ENCODE peak calls at places on chromosome 12, in seven cellular contexts. C, F, P, O, N, U and M are unnamed samples.

GRCh38 chr12:77577756-77578155 is 252.9 kb upstream of the NAV3 start:
- DNase-seq in C (no peak), O (no peak), N (no peak), P (no peak), F (no peak), U (no peak), M (no peak)

GRCh38 chr12:24950231-24950834 is 1.4 kb upstream of the BCAT1 start:
- DNase-seq in P (no peak), C (no peak), O (no peak), U (no peak), N (no peak), F (peak; percentile 4), M (peak; percentile 39)

GRCh38 chr12:124609041-124609984 is 41.9 kb upstream of the NCOR2 start:
- DNase-seq in P (peak; percentile 99), O (peak; percentile 80), F (peak; percentile 98), C (no peak), N (peak; percentile 77), U (peak; percentile 66), M (peak; percentile 39)

GRCh38 chr12:65988596-65988995 is 142.0 kb downstream of the LLPH start:
- DNase-seq in C (no peak), N (no peak), P (no peak), F (no peak), O (no peak), U (no peak), M (no peak)

GRCh38 chr12:88314706-88315105 is 172.6 kb downstream of the TMTC3 start:
- DNase-seq in F (no peak), N (no peak), C (no peak), O (no peak), U (no peak), P (no peak), M (no peak)

GRCh38 chr12:80752464-80752863 is 35.8 kb downstream of the MYF5 start:
- DNase-seq in C (no peak), N (no peak), F (no peak), O (no peak), U (no peak), P (no peak), M (no peak)

GRCh38 chr12:1878214-1878613 is 40.2 kb downstream of the CACNA2D4 start:
- DNase-seq in N (no peak), P (no peak), U (no peak), F (no peak), O (no peak), C (no peak), M (no peak)

GRCh38 chr12:94282675-94283074 is 134.3 kb downstream of the PLXNC1 start:
- DNase-seq in F (peak; percentile 38), P (no peak), N (peak; percentile 22), C (no peak), U (no peak), O (peak; percentile 59), M (no peak)

GRCh38 chr12:110050927-110051326 is 2.6 kb upstream of the C12orf76 start:
- DNase-seq in N (no peak), P (no peak), U (no peak), C (no peak), F (no peak), O (no peak), M (no peak)

GRCh38 chr12:6850796-6851152 is 312 bp downstream of the CDCA3 start:
- DNase-seq in C (no peak), N (no peak), U (no peak), F (no peak), P (no peak), O (no peak), M (no peak)

GRCh38 chr12:74415633-74416032 is 122.0 kb upstream of the ATXN7L3B start:
- DNase-seq in N (no peak), U (no peak), F (peak; percentile 3), P (peak; percentile 26), O (no peak), C (no peak), M (peak; percentile 12)

GRCh38 chr12:24494401-24494800 is 454.5 kb downstream of the BCAT1 start:
- DNase-seq in F (no peak), U (no peak), P (no peak), O (no peak), C (no peak), N (no peak), M (peak; percentile 54)

GRCh38 chr12:96441811-96442210 is 41.6 kb upstream of the CDK17 start:
- DNase-seq in O (no peak), N (no peak), P (no peak), C (no peak), F (no peak), U (no peak), M (no peak)

GRCh38 chr12:25980035-25980434 is 21.6 kb downstream of the RASSF8 start:
- DNase-seq in C (no peak), N (no peak), P (no peak), U (no peak), F (no peak), O (no peak), M (no peak)

GRCh38 chr12:13234045-13234641 is 37.6 kb downstream of the EMP1 start:
- DNase-seq in P (no peak), O (peak; percentile 56), F (peak; percentile 84), N (peak; percentile 16), C (no peak), U (no peak), M (peak; percentile 67)